ENCODE peak calls at places on chromosomes 5 and 9, in seven cellular contexts. One of them, this sample, is unnamed.

GRCh38 chr9:133640580-133641395 is 4.6 kb downstream of the DBH start:
- DNase-seq in PC-3: no peak
- DNase-seq in NCI-H460: no peak
- DNase-seq in non-pigmented ciliary epithelial cell: no peak
- DNase-seq in cardiac septum: no peak
- DNase-seq in foreskin fibroblast: no peak
- DNase-seq in kidney tubule cell: no peak
- DNase-seq in this sample: no peak

GRCh38 chr5:73189816-73190451 is 16.9 kb downstream of the TMEM174 start:
- DNase-seq in NCI-H460: peak
- DNase-seq in PC-3: no peak
- DNase-seq in foreskin fibroblast: peak
- DNase-seq in cardiac septum: no peak
- DNase-seq in kidney tubule cell: peak
- DNase-seq in non-pigmented ciliary epithelial cell: no peak
- DNase-seq in this sample: no peak

GRCh38 chr5:137833463-137833862 is 34.2 kb upstream of the MYOT start:
- DNase-seq in foreskin fibroblast: peak
- DNase-seq in cardiac septum: no peak
- DNase-seq in PC-3: peak
- DNase-seq in NCI-H460: peak
- DNase-seq in non-pigmented ciliary epithelial cell: peak
- DNase-seq in kidney tubule cell: peak
- DNase-seq in this sample: peak

GRCh38 chr9:115882911-115883310 is 270.7 kb upstream of the PAPPA start:
- DNase-seq in NCI-H460: no peak
- DNase-seq in PC-3: no peak
- DNase-seq in non-pigmented ciliary epithelial cell: no peak
- DNase-seq in kidney tubule cell: no peak
- DNase-seq in cardiac septum: no peak
- DNase-seq in foreskin fibroblast: peak
- DNase-seq in this sample: no peak

GRCh38 chr9:35104586-35104985 is 1.7 kb upstream of the STOML2 start:
- DNase-seq in cardiac septum: no peak
- DNase-seq in foreskin fibroblast: no peak
- DNase-seq in NCI-H460: no peak
- DNase-seq in non-pigmented ciliary epithelial cell: no peak
- DNase-seq in kidney tubule cell: no peak
- DNase-seq in PC-3: no peak
- DNase-seq in this sample: no peak

GRCh38 chr5:60505373-60505772 is 194.6 kb downstream of the DEPDC1B start:
- DNase-seq in cardiac septum: no peak
- DNase-seq in non-pigmented ciliary epithelial cell: no peak
- DNase-seq in foreskin fibroblast: no peak
- DNase-seq in PC-3: no peak
- DNase-seq in NCI-H460: no peak
- DNase-seq in kidney tubule cell: no peak
- DNase-seq in this sample: no peak

GRCh38 chr5:37532976-37533740 is 154.0 kb downstream of the WDR70 start:
- DNase-seq in non-pigmented ciliary epithelial cell: no peak
- DNase-seq in NCI-H460: no peak
- DNase-seq in foreskin fibroblast: no peak
- DNase-seq in cardiac septum: no peak
- DNase-seq in PC-3: peak
- DNase-seq in kidney tubule cell: no peak
- DNase-seq in this sample: no peak

GRCh38 chr9:33415152-33416038 is 13.0 kb upstream of the AQP7 start:
- DNase-seq in non-pigmented ciliary epithelial cell: no peak
- DNase-seq in kidney tubule cell: peak
- DNase-seq in foreskin fibroblast: no peak
- DNase-seq in NCI-H460: peak
- DNase-seq in PC-3: peak
- DNase-seq in cardiac septum: peak
- DNase-seq in this sample: peak

This sample was measured in SK-MEL-5.